ENCODE peak calls at places on chromosome 5, in six cellular contexts. One of them, this sample, is unnamed.

GRCh38 chr5:26649000-26649399 is 389.4 kb downstream of the CDH9 start:
- DNase-seq in lung: no peak
- DNase-seq in OCI-LY7: no peak
- DNase-seq in effector memory CD4-positive, alpha-beta T cell: no peak
- DNase-seq in GM12878: no peak
- DNase-seq in CD8-positive, alpha-beta T cell: no peak
- DNase-seq in this sample: no peak

GRCh38 chr5:66440202-66440680 is 156.0 kb upstream of the MAST4 start:
- DNase-seq in effector memory CD4-positive, alpha-beta T cell: no peak
- DNase-seq in GM12878: no peak
- DNase-seq in lung: no peak
- DNase-seq in OCI-LY7: no peak
- DNase-seq in CD8-positive, alpha-beta T cell: no peak
- DNase-seq in this sample: no peak

GRCh38 chr5:91077623-91078022 is 305.5 kb downstream of the ARRDC3 start:
- DNase-seq in CD8-positive, alpha-beta T cell: no peak
- DNase-seq in effector memory CD4-positive, alpha-beta T cell: no peak
- DNase-seq in GM12878: no peak
- DNase-seq in lung: no peak
- DNase-seq in OCI-LY7: no peak
- DNase-seq in this sample: no peak

GRCh38 chr5:108749130-108749861 is 1.6 kb downstream of the FER start:
- DNase-seq in effector memory CD4-positive, alpha-beta T cell: peak; percentile 0
- DNase-seq in lung: no peak
- DNase-seq in GM12878: no peak
- DNase-seq in CD8-positive, alpha-beta T cell: no peak
- DNase-seq in OCI-LY7: peak; percentile 21
- DNase-seq in this sample: no peak

GRCh38 chr5:33319841-33320240 is 120.9 kb upstream of the TARS1 start:
- DNase-seq in effector memory CD4-positive, alpha-beta T cell: no peak
- DNase-seq in lung: no peak
- DNase-seq in GM12878: no peak
- DNase-seq in OCI-LY7: peak; percentile 16
- DNase-seq in CD8-positive, alpha-beta T cell: no peak
- DNase-seq in this sample: no peak

GRCh38 chr5:120852222-120852860 is 388.2 kb downstream of the PRR16 start:
- DNase-seq in lung: no peak
- DNase-seq in OCI-LY7: no peak
- DNase-seq in effector memory CD4-positive, alpha-beta T cell: no peak
- DNase-seq in GM12878: no peak
- DNase-seq in CD8-positive, alpha-beta T cell: no peak
- DNase-seq in this sample: no peak

GRCh38 chr5:151937851-151938250 is 13.2 kb upstream of the GLRA1 start:
- DNase-seq in CD8-positive, alpha-beta T cell: no peak
- DNase-seq in GM12878: no peak
- DNase-seq in lung: no peak
- DNase-seq in OCI-LY7: no peak
- DNase-seq in effector memory CD4-positive, alpha-beta T cell: no peak
- DNase-seq in this sample: no peak

GRCh38 chr5:84430863-84431663 is 46.4 kb upstream of the EDIL3 start:
- DNase-seq in lung: no peak
- DNase-seq in CD8-positive, alpha-beta T cell: no peak
- DNase-seq in OCI-LY7: no peak
- DNase-seq in GM12878: no peak
- DNase-seq in effector memory CD4-positive, alpha-beta T cell: no peak
- DNase-seq in this sample: no peak

GRCh38 chr5:92687793-92688467 is 893.1 kb downstream of the NR2F1-AS1 start:
- DNase-seq in OCI-LY7: no peak
- DNase-seq in GM12878: no peak
- DNase-seq in effector memory CD4-positive, alpha-beta T cell: no peak
- DNase-seq in lung: no peak
- DNase-seq in CD8-positive, alpha-beta T cell: no peak
- DNase-seq in this sample: no peak

GRCh38 chr5:65623482-65623881 is 651 bp downstream of the TRIM23 start:
- DNase-seq in GM12878: no peak
- DNase-seq in lung: no peak
- DNase-seq in effector memory CD4-positive, alpha-beta T cell: no peak
- DNase-seq in OCI-LY7: no peak
- DNase-seq in CD8-positive, alpha-beta T cell: no peak
- DNase-seq in this sample: no peak

GRCh38 chr5:23977996-23978395 is 470.6 kb downstream of the PRDM9 start:
- DNase-seq in CD8-positive, alpha-beta T cell: no peak
- DNase-seq in effector memory CD4-positive, alpha-beta T cell: no peak
- DNase-seq in GM12878: no peak
- DNase-seq in lung: no peak
- DNase-seq in OCI-LY7: peak; percentile 38
- DNase-seq in this sample: no peak

GRCh38 chr5:35821513-35821912 is 35.2 kb upstream of the IL7R start:
- DNase-seq in effector memory CD4-positive, alpha-beta T cell: no peak
- DNase-seq in GM12878: no peak
- DNase-seq in lung: no peak
- DNase-seq in OCI-LY7: no peak
- DNase-seq in CD8-positive, alpha-beta T cell: no peak
- DNase-seq in this sample: no peak

GRCh38 chr5:172411423-172412111 is 42.8 kb downstream of the SH3PXD2B start:
- DNase-seq in GM12878: no peak
- DNase-seq in effector memory CD4-positive, alpha-beta T cell: no peak
- DNase-seq in OCI-LY7: no peak
- DNase-seq in CD8-positive, alpha-beta T cell: no peak
- DNase-seq in lung: no peak
- DNase-seq in this sample: no peak

GRCh38 chr5:39102684-39103155 is 28.5 kb upstream of the RICTOR start:
- DNase-seq in GM12878: no peak
- DNase-seq in OCI-LY7: no peak
- DNase-seq in effector memory CD4-positive, alpha-beta T cell: no peak
- DNase-seq in CD8-positive, alpha-beta T cell: no peak
- DNase-seq in lung: no peak
- DNase-seq in this sample: no peak

GRCh38 chr5:77437194-77437593 is 54.9 kb downstream of the WDR41 start:
- DNase-seq in OCI-LY7: peak; percentile 7
- DNase-seq in lung: no peak
- DNase-seq in effector memory CD4-positive, alpha-beta T cell: no peak
- DNase-seq in GM12878: no peak
- DNase-seq in CD8-positive, alpha-beta T cell: no peak
- DNase-seq in this sample: no peak

GRCh38 chr5:93305984-93306383 is 275.0 kb downstream of the NR2F1-AS1 start:
- DNase-seq in GM12878: no peak
- DNase-seq in lung: no peak
- DNase-seq in effector memory CD4-positive, alpha-beta T cell: no peak
- DNase-seq in CD8-positive, alpha-beta T cell: no peak
- DNase-seq in OCI-LY7: no peak
- DNase-seq in this sample: no peak

GRCh38 chr5:96235008-96235910 is 197.8 kb downstream of the PCSK1 start:
- DNase-seq in OCI-LY7: no peak
- DNase-seq in lung: no peak
- DNase-seq in effector memory CD4-positive, alpha-beta T cell: no peak
- DNase-seq in CD8-positive, alpha-beta T cell: no peak
- DNase-seq in GM12878: no peak
- DNase-seq in this sample: no peak

GRCh38 chr5:532521-533242 is 8.4 kb upstream of the SLC9A3 start:
- DNase-seq in GM12878: no peak
- DNase-seq in CD8-positive, alpha-beta T cell: peak; percentile 12
- DNase-seq in OCI-LY7: no peak
- DNase-seq in lung: no peak
- DNase-seq in effector memory CD4-positive, alpha-beta T cell: no peak
- DNase-seq in this sample: no peak

GRCh38 chr5:141958113-141958512 is at the start of gene PCDH12:
- DNase-seq in lung: no peak
- DNase-seq in GM12878: no peak
- DNase-seq in CD8-positive, alpha-beta T cell: no peak
- DNase-seq in effector memory CD4-positive, alpha-beta T cell: no peak
- DNase-seq in OCI-LY7: peak; percentile 24
- DNase-seq in this sample: no peak

GRCh38 chr5:435961-436640 is 6.9 kb upstream of the EXOC3 start:
- DNase-seq in GM12878: no peak
- DNase-seq in lung: no peak
- DNase-seq in OCI-LY7: no peak
- DNase-seq in CD8-positive, alpha-beta T cell: no peak
- DNase-seq in effector memory CD4-positive, alpha-beta T cell: no peak
- DNase-seq in this sample: no peak

GRCh38 chr5:6432206-6432605 is 16.5 kb upstream of the UBE2QL1 start:
- DNase-seq in CD8-positive, alpha-beta T cell: no peak
- DNase-seq in effector memory CD4-positive, alpha-beta T cell: no peak
- DNase-seq in lung: no peak
- DNase-seq in GM12878: no peak
- DNase-seq in OCI-LY7: no peak
- DNase-seq in this sample: no peak

GRCh38 chr5:170162631-170163321 is 57.1 kb downstream of the FOXI1 start:
- DNase-seq in GM12878: no peak
- DNase-seq in OCI-LY7: no peak
- DNase-seq in lung: no peak
- DNase-seq in CD8-positive, alpha-beta T cell: no peak
- DNase-seq in effector memory CD4-positive, alpha-beta T cell: no peak
- DNase-seq in this sample: no peak

GRCh38 chr5:145540375-145540774 is 294.8 kb downstream of the PRELID2 start:
- DNase-seq in effector memory CD4-positive, alpha-beta T cell: no peak
- DNase-seq in CD8-positive, alpha-beta T cell: no peak
- DNase-seq in GM12878: no peak
- DNase-seq in OCI-LY7: no peak
- DNase-seq in lung: no peak
- DNase-seq in this sample: no peak

GRCh38 chr5:159909126-159909525 is 7.2 kb upstream of the ADRA1B start:
- DNase-seq in lung: no peak
- DNase-seq in OCI-LY7: no peak
- DNase-seq in GM12878: no peak
- DNase-seq in CD8-positive, alpha-beta T cell: no peak
- DNase-seq in effector memory CD4-positive, alpha-beta T cell: no peak
- DNase-seq in this sample: no peak

GRCh38 chr5:131022811-131023210 is 142.2 kb downstream of the HINT1 start:
- DNase-seq in lung: no peak
- DNase-seq in GM12878: no peak
- DNase-seq in effector memory CD4-positive, alpha-beta T cell: no peak
- DNase-seq in CD8-positive, alpha-beta T cell: no peak
- DNase-seq in OCI-LY7: no peak
- DNase-seq in this sample: no peak

GRCh38 chr5:28666075-28666474 is 1627.7 kb upstream of the CDH9 start:
- DNase-seq in OCI-LY7: no peak
- DNase-seq in GM12878: no peak
- DNase-seq in lung: no peak
- DNase-seq in CD8-positive, alpha-beta T cell: no peak
- DNase-seq in effector memory CD4-positive, alpha-beta T cell: no peak
- DNase-seq in this sample: no peak

GRCh38 chr5:373710-374602 is 52.4 kb downstream of the AHRR start:
- DNase-seq in effector memory CD4-positive, alpha-beta T cell: no peak
- DNase-seq in GM12878: no peak
- DNase-seq in lung: peak; percentile 27
- DNase-seq in OCI-LY7: no peak
- DNase-seq in CD8-positive, alpha-beta T cell: peak; percentile 70
- DNase-seq in this sample: peak; percentile 40

GRCh38 chr5:6827815-6828214 is 114.6 kb downstream of the TENT4A start:
- DNase-seq in lung: no peak
- DNase-seq in CD8-positive, alpha-beta T cell: no peak
- DNase-seq in effector memory CD4-positive, alpha-beta T cell: peak; percentile 21
- DNase-seq in OCI-LY7: no peak
- DNase-seq in GM12878: no peak
- DNase-seq in this sample: no peak

GRCh38 chr5:2591777-2592453 is 159.6 kb downstream of the IRX2 start:
- DNase-seq in CD8-positive, alpha-beta T cell: no peak
- DNase-seq in OCI-LY7: no peak
- DNase-seq in effector memory CD4-positive, alpha-beta T cell: no peak
- DNase-seq in GM12878: no peak
- DNase-seq in lung: no peak
- DNase-seq in this sample: no peak

GRCh38 chr5:68884893-68885292 is 208.9 kb upstream of the SLC30A5 start:
- DNase-seq in GM12878: no peak
- DNase-seq in CD8-positive, alpha-beta T cell: no peak
- DNase-seq in effector memory CD4-positive, alpha-beta T cell: no peak
- DNase-seq in lung: no peak
- DNase-seq in OCI-LY7: no peak
- DNase-seq in this sample: no peak

GRCh38 chr5:81719743-81720142 is 31.2 kb downstream of the SSBP2 start:
- DNase-seq in lung: no peak
- DNase-seq in GM12878: no peak
- DNase-seq in effector memory CD4-positive, alpha-beta T cell: no peak
- DNase-seq in CD8-positive, alpha-beta T cell: no peak
- DNase-seq in OCI-LY7: no peak
- DNase-seq in this sample: no peak
- H3K4me1 ChIP-seq in lung: peaks cover 4% of the 10 kb centered on the region
- H3K4me1 ChIP-seq in GM12878: peaks cover 8% of the 10 kb centered on the region
- H3K4me1 ChIP-seq in effector memory CD4-positive, alpha-beta T cell: peaks cover 4% of the 10 kb centered on the region
- H3K4me1 ChIP-seq in CD8-positive, alpha-beta T cell: peaks cover 31% of the 10 kb centered on the region
- H3K4me1 ChIP-seq in OCI-LY7: peaks cover 38% of the 10 kb centered on the region
- H3K4me1 ChIP-seq in this sample: peaks cover 28% of the 10 kb centered on the region

GRCh38 chr5:133978943-133979342 is 10.5 kb upstream of the C5orf15 start:
- DNase-seq in OCI-LY7: no peak
- DNase-seq in CD8-positive, alpha-beta T cell: no peak
- DNase-seq in effector memory CD4-positive, alpha-beta T cell: no peak
- DNase-seq in lung: no peak
- DNase-seq in GM12878: no peak
- DNase-seq in this sample: no peak
- H3K36me3 ChIP-seq in OCI-LY7: peaks cover 90% of the 10 kb centered on the region
- H3K36me3 ChIP-seq in CD8-positive, alpha-beta T cell: peaks cover 20% of the 10 kb centered on the region
- H3K36me3 ChIP-seq in effector memory CD4-positive, alpha-beta T cell: peaks cover 23% of the 10 kb centered on the region
- H3K36me3 ChIP-seq in lung: peaks cover 37% of the 10 kb centered on the region
- H3K36me3 ChIP-seq in GM12878: peaks cover 19% of the 10 kb centered on the region
- H3K36me3 ChIP-seq in this sample: peaks cover 65% of the 10 kb centered on the region

DNA sequence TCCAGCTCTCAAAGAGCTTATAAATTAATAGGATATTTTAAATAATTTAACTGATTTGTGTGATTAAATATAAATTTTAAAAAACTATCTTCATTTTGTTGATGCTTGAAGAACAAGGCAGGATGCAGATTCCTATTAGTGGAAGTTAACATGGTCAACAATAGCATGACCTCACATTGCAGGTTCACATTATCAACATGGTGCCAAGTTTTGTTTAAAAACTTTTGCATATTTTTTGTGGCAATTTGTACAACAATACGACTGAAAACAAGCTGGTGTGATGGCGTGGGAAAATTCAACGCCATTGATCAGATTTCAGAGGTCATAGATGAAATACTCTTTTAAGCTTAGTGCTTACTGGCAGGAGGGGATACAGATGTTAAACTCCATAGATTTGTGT is 114.1 kb upstream of the MYO10 start:
- DNase-seq in GM12878: no peak
- DNase-seq in CD8-positive, alpha-beta T cell: no peak
- DNase-seq in effector memory CD4-positive, alpha-beta T cell: no peak
- DNase-seq in lung: no peak
- DNase-seq in OCI-LY7: no peak
- DNase-seq in this sample: no peak
- H3K4me1 ChIP-seq in GM12878: no peaks in the 10 kb centered on the region
- H3K4me1 ChIP-seq in CD8-positive, alpha-beta T cell: no peaks in the 10 kb centered on the region
- H3K4me1 ChIP-seq in effector memory CD4-positive, alpha-beta T cell: no peaks in the 10 kb centered on the region
- H3K4me1 ChIP-seq in lung: peaks cover 1% of the 10 kb centered on the region
- H3K4me1 ChIP-seq in OCI-LY7: no peaks in the 10 kb centered on the region
- H3K4me1 ChIP-seq in this sample: no peaks in the 10 kb centered on the region

GRCh38 chr5:107383414-107383813 is 287.3 kb downstream of the EFNA5 start:
- DNase-seq in OCI-LY7: no peak
- DNase-seq in lung: no peak
- DNase-seq in CD8-positive, alpha-beta T cell: no peak
- DNase-seq in effector memory CD4-positive, alpha-beta T cell: no peak
- DNase-seq in GM12878: no peak
- DNase-seq in this sample: no peak
- H3K36me3 ChIP-seq in OCI-LY7: no peaks in the 10 kb centered on the region
- H3K36me3 ChIP-seq in lung: no peaks in the 10 kb centered on the region
- H3K36me3 ChIP-seq in CD8-positive, alpha-beta T cell: no peaks in the 10 kb centered on the region
- H3K36me3 ChIP-seq in effector memory CD4-positive, alpha-beta T cell: no peaks in the 10 kb centered on the region
- H3K36me3 ChIP-seq in GM12878: no peaks in the 10 kb centered on the region
- H3K36me3 ChIP-seq in this sample: no peaks in the 10 kb centered on the region

This sample was measured in ascending aorta.